ENCODE peak calls at places on chromosomes 5 and 9, in ten cellular contexts. O, N, M, L, J, Q, A, X, H and W are unnamed samples.

GRCh38 chr9:25678147-25678666 is at the start of gene TUSC1:
- DNase-seq in O (no peak), N (peak; percentile 89), M (no peak), L (peak; percentile 94), J (peak; percentile 97), Q (peak; percentile 86), A (peak; percentile 97), X (peak; percentile 90), H (peak; percentile 72), W (no peak)

GRCh38 chr9:102867488-102867887 is 127.6 kb upstream of the CYLC2 start:
- DNase-seq in O (no peak), N (no peak), M (no peak), L (no peak), J (no peak), Q (no peak), A (no peak), X (no peak), H (peak; percentile 33), W (no peak)

GRCh38 chr5:73306741-73307275 is 133.8 kb downstream of the TMEM174 start:
- DNase-seq in O (no peak), N (no peak), M (no peak), L (peak; percentile 28), J (no peak), Q (no peak), A (no peak), X (peak; percentile 26), H (no peak), W (no peak)

GRCh38 chr9:91775011-91775707 is 174.9 kb downstream of the ROR2 start:
- DNase-seq in O (peak; percentile 78), N (peak; percentile 77), M (no peak), L (peak; percentile 71), J (no peak), Q (peak; percentile 68), A (peak; percentile 80), X (peak; percentile 71), H (no peak), W (peak; percentile 77)

GRCh38 chr5:54844905-54845566 is 140.4 kb downstream of the ESM1 start:
- DNase-seq in O (no peak), N (no peak), M (peak; percentile 8), L (peak; percentile 56), J (no peak), Q (no peak), A (no peak), X (peak; percentile 79), H (peak; percentile 42), W (peak; percentile 83)

GRCh38 chr5:76849767-76850291 is at the start of gene S100Z:
- DNase-seq in O (no peak), N (no peak), M (no peak), L (no peak), J (no peak), Q (no peak), A (no peak), X (peak; percentile 37), H (no peak), W (no peak)

GRCh38 chr9:123375725-123376132 is 19.7 kb downstream of the CRB2 start:
- DNase-seq in O (no peak), N (peak; percentile 66), M (no peak), L (peak; percentile 24), J (no peak), Q (peak; percentile 80), A (peak; percentile 75), X (peak; percentile 56), H (no peak), W (peak; percentile 30)

GRCh38 chr9:76441551-76442322 is 17.2 kb upstream of the GCNT1 start:
- DNase-seq in O (no peak), N (no peak), M (no peak), L (peak; percentile 82), J (no peak), Q (no peak), A (no peak), X (peak; percentile 25), H (peak; percentile 84), W (no peak)

GRCh38 chr5:139642891-139643871 is 5.0 kb upstream of the CXXC5 start:
- DNase-seq in O (peak; percentile 39), N (no peak), M (no peak), L (no peak), J (peak; percentile 68), Q (no peak), A (peak; percentile 92), X (no peak), H (peak; percentile 79), W (no peak)

GRCh38 chr5:109907751-109908150 is 218.0 kb downstream of the MAN2A1 start:
- DNase-seq in O (no peak), N (no peak), M (no peak), L (peak; percentile 79), J (no peak), Q (no peak), A (no peak), X (peak; percentile 74), H (no peak), W (peak; percentile 10)

GRCh38 chr9:135702002-135702721 is at the start of gene KCNT1:
- DNase-seq in O (no peak), N (peak; percentile 88), M (no peak), L (peak; percentile 69), J (peak; percentile 83), Q (peak; percentile 45), A (no peak), X (peak; percentile 55), H (no peak), W (peak; percentile 74)

DNA sequence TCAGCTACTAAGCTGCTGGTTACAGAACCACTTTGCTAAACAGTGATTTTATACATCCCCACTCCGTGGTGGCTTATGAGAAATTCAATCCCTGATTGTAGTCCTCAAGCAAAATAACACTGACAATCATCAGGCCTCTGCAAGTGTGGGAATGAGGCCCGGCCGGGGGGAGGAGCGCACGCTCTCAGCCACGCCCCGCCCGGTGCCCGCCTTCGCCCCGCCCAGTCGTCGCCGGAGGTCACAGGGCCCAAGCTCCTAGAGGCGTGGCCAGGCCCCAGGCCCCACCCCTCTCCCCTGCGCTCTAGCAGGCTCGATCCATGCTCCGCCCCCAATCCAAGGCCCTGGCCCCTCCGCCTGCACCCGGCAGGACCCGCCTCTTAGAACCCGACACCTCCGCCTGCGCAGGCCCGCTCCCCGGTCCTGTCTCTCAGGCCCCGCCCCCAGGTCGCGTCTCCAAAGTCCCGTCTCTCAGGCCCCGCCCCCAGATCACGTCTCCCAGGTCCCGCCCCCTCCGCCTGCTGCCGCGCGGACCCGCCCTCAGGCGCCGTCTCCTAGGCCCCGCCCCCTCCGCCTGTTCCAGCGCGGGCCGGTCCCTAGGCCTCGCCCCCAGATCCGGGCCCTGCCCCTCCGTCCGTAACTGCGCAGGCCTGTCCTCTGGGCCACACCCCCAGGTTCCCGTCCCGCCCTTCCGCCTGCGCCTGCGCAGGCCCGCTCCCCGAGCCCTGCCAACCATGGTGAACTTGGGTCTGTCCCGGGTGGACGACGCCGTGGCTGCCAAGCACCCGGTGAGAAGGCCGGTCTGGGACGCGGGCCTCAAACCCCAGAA is at the start of gene TMEM141:
- DNase-seq in O (peak; percentile 100), N (peak; percentile 100), M (peak; percentile 87), L (peak; percentile 100), J (peak; percentile 100), Q (peak; percentile 100), A (peak; percentile 100), X (peak; percentile 100), H (peak; percentile 94), W (peak; percentile 100)
- H3K4me3 ChIP-seq in O (peak within 1 kb of the TSS; percentile 79), N (peak within 1 kb of the TSS; percentile 77), M (peak within 1 kb of the TSS; percentile 73), L (peak within 1 kb of the TSS; percentile 84), J (peak within 1 kb of the TSS; percentile 23), Q (peak within 1 kb of the TSS; percentile 76), A (peak within 1 kb of the TSS; percentile 87), X (peak within 1 kb of the TSS; percentile 58), H (peak within 1 kb of the TSS; percentile 68), W (peak within 1 kb of the TSS; percentile 96)

DNA sequence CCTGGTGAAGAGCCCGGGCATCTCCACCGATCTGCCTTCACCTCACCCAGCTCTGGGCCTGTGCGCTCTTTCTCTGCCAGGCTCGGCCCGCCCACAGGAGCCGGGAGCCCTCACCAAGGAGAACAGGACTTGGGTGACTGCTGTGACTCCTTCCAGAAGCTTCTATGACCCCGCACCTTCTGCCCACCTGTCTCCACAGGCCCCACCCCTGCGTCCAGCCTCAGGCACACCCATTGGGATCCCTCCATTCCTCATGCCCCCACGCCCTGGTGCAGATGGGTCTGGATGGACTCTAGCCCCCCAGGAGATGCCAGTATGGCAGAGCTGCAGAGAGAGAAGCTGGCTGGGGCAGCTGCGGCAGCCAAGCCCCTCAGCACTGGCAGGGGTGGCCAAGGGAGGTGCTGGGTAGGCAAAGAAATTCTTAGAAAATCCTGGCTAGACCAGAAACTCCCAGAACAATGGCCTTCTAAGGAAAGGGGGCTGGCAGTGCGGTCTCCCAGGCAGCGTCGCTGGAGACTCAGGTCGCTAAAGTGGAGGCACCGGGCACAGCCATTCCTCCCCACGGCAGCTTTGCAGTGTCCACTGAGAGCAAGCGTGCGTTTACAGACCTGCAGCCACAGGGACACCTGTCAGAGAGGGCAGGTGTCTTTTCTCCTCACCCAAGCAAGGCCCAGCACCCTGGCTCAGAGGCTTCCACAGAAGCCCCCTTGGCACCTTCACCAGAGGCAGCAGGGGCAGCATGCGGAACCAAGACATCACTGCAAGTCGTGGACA is 17.3 kb downstream of the LPCAT1 start:
- DNase-seq in O (peak; percentile 38), N (no peak), M (no peak), L (no peak), J (peak; percentile 53), Q (no peak), A (peak; percentile 59), X (no peak), H (no peak), W (no peak)
- H3K4me1 ChIP-seq in O (peaks cover 46% of the 10 kb centered on the region), N (peaks cover 7% of the 10 kb centered on the region), M (no peaks in the 10 kb centered on the region), L (peaks cover under 1% of the 10 kb centered on the region), J (no peaks in the 10 kb centered on the region), Q (no peaks in the 10 kb centered on the region), A (no peaks in the 10 kb centered on the region), X (no peaks in the 10 kb centered on the region), H (peaks cover under 1% of the 10 kb centered on the region), W (no peaks in the 10 kb centered on the region)

GRCh38 chr5:95801961-95802360 is 20.6 kb downstream of the GLRX start:
- DNase-seq in O (no peak), N (no peak), M (no peak), L (no peak), J (no peak), Q (no peak), A (no peak), X (no peak), H (no peak), W (no peak)
- H3K4me3 ChIP-seq in O (no peak overlapping the region), N (no peak overlapping the region), M (no peak overlapping the region), L (no peak overlapping the region), J (no peak overlapping the region), Q (no peak overlapping the region), A (no peak overlapping the region), X (no peak overlapping the region), H (no peak overlapping the region), W (no peak overlapping the region)

DNA sequence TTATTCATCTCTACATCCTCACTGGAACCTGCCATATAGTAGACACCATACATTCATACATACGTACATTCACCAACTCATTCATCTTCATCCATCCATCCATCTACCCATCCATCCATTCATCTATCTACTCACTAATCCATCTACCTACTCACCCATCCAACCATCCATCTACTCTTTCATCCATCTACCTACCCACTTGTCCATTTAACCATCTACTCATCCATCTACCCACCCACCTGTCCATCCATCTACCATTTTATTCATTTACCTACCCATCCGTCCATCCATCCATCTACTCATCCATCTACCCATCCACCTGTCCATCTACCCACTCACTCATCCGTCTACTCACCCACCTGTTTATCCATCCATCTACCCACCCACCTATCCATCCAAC is 31.9 kb upstream of the LCP2 start:
- DNase-seq in O (no peak), N (no peak), M (no peak), L (no peak), J (no peak), Q (no peak), A (no peak), X (no peak), H (no peak), W (no peak)
- H3K4me1 ChIP-seq in O (peaks cover 78% of the 10 kb centered on the region), N (peaks cover 8% of the 10 kb centered on the region), M (no peaks in the 10 kb centered on the region), L (peaks cover 8% of the 10 kb centered on the region), J (no peaks in the 10 kb centered on the region), Q (no peaks in the 10 kb centered on the region), A (peaks cover 3% of the 10 kb centered on the region), X (no peaks in the 10 kb centered on the region), H (peaks cover 10% of the 10 kb centered on the region), W (peaks cover 42% of the 10 kb centered on the region)